ENCODE peak calls at places on chromosomes 6 and 20, in nine cellular contexts. Y is GM23248; A is iris pigment epithelial cell; M is GM04504; T is T-cell; V is stimulated activated CD8-positive, alpha-beta memory T cell treated with anti-CD3 and anti-CD28 coated beads, Interleukin-2, amount 100 ng/mL, for 1 hour; B is stimulated activated CD4-positive, alpha-beta T cell treated with anti-CD3 and anti-CD28 coated beads, Interleukin-1b, Interleukin-23, amount 100 ng/mL, for 24 hours; E is NCI-H345; F is SW 1271. Q is an unnamed sample.

GRCh38 chr20:57647933-57648785 is 27.9 kb upstream of the ZBP1 start:
- DNase-seq in Y (no peak), A (no peak), M (no peak), T (no peak), V (no peak), B (no peak), E (no peak), F (no peak), Q (no peak)

GRCh38 chr20:8361008-8361652 is 229.1 kb downstream of the PLCB1 start:
- DNase-seq in Y (peak), A (peak), M (peak), T (no peak), V (no peak), B (no peak), E (no peak), F (no peak), Q (no peak)

GRCh38 chr20:53020834-53021233 is 48.7 kb downstream of the TSHZ2 start:
- DNase-seq in Y (no peak), A (no peak), M (no peak), T (no peak), V (no peak), B (no peak), E (no peak), F (no peak), Q (no peak)

GRCh38 chr6:158868122-158868480 is 48.9 kb upstream of the EZR start:
- DNase-seq in Y (no peak), A (no peak), M (no peak), T (no peak), V (no peak), B (no peak), E (no peak), F (no peak), Q (no peak)

GRCh38 chr6:29763491-29764289 is 40.5 kb downstream of the HLA-F start:
- DNase-seq in Y (peak), A (peak), M (peak), T (no peak), V (no peak), B (no peak), E (no peak), F (no peak), Q (no peak)

GRCh38 chr6:45415778-45416518 is 38.2 kb upstream of the SUPT3H start:
- DNase-seq in Y (peak), A (no peak), M (no peak), T (no peak), V (no peak), B (no peak), E (no peak), F (no peak), Q (no peak)

GRCh38 chr6:39137235-39137634 is 22.2 kb upstream of the SAYSD1 start:
- DNase-seq in Y (peak), A (peak), M (peak), T (no peak), V (peak), B (no peak), E (no peak), F (no peak), Q (no peak)

GRCh38 chr6:149286905-149287304 is 30.6 kb upstream of the TAB2 start:
- DNase-seq in Y (no peak), A (no peak), M (no peak), T (no peak), V (no peak), B (no peak), E (no peak), F (no peak), Q (no peak)

GRCh38 chr6:28895131-28895812 is 28.5 kb downstream of the TRIM27 start:
- DNase-seq in Y (peak), A (peak), M (peak), T (peak), V (peak), B (peak), E (peak), F (peak), Q (peak)

GRCh38 chr6:139871165-139871710 is 496.8 kb upstream of the CITED2 start:
- DNase-seq in Y (no peak), A (no peak), M (no peak), T (no peak), V (no peak), B (no peak), E (no peak), F (no peak), Q (no peak)

GRCh38 chr20:3681931-3682820 is at the start of gene ADAM33:
- DNase-seq in Y (peak), A (no peak), M (no peak), T (no peak), V (no peak), B (no peak), E (no peak), F (no peak), Q (peak)

GRCh38 chr6:81895511-81896185 is 143.2 kb upstream of the TENT5A start:
- DNase-seq in Y (peak), A (peak), M (peak), T (no peak), V (no peak), B (no peak), E (no peak), F (no peak), Q (no peak)

GRCh38 chr20:46213946-46214830 is 94.1 kb downstream of the CDH22 start:
- DNase-seq in Y (no peak), A (no peak), M (no peak), T (no peak), V (no peak), B (no peak), E (peak), F (no peak), Q (no peak)

GRCh38 chr6:408599-409102 is 17.1 kb downstream of the IRF4 start:
- DNase-seq in Y (peak), A (peak), M (no peak), T (no peak), V (no peak), B (no peak), E (no peak), F (peak), Q (no peak)